ENCODE peak calls at places on chromosomes 12 and 14, in four cellular contexts. A is IMR-90, Z is H1, Q is H9. U is an unnamed sample.

GRCh38 chr12:104596128-104596799 is 139.5 kb downstream of the CHST11 start:
- DNase-seq in Q (no peak), Z (no peak), A (peak), U (no peak)

GRCh38 chr12:57765003-57765697 is 1.7 kb downstream of the CYP27B1 start:
- DNase-seq in Z (peak), Q (peak), A (peak), U (peak)

GRCh38 chr14:104333903-104334811 is 195.8 kb downstream of the KIF26A start:
- DNase-seq in A (no peak), Z (no peak), Q (no peak), U (no peak)

GRCh38 chr12:109702126-109702841 is 11.3 kb upstream of the FAM222A start:
- DNase-seq in A (no peak), Q (no peak), Z (no peak), U (no peak)

GRCh38 chr14:94473666-94474410 is 2.2 kb downstream of the SERPINA9 start:
- DNase-seq in A (no peak), Q (peak), Z (no peak), U (no peak)

GRCh38 chr12:121992059-121992879 is 29.4 kb upstream of the BCL7A start:
- DNase-seq in Z (no peak), A (peak), Q (no peak), U (no peak)

GRCh38 chr12:131132118-131132892 is 178.6 kb downstream of the ADGRD1 start:
- DNase-seq in Q (peak), A (peak), Z (peak), U (peak)

GRCh38 chr12:81284137-81284536 is 206.3 kb downstream of the ACSS3 start:
- DNase-seq in Q (peak), A (peak), Z (no peak), U (peak)

GRCh38 chr12:123231931-123232330 is 1.0 kb downstream of the MPHOSPH9 start:
- DNase-seq in A (no peak), Z (no peak), Q (no peak), U (no peak)

GRCh38 chr14:68979722-68980552 is 835 bp upstream of the ACTN1 start:
- DNase-seq in Q (peak), A (peak), Z (peak), U (peak)

GRCh38 chr14:99937475-99938244 is 127.6 kb upstream of the EVL start:
- DNase-seq in Z (no peak), A (no peak), Q (no peak), U (no peak)

GRCh38 chr14:102590667-102591099 is 1.8 kb upstream of the RCOR1 start:
- DNase-seq in Z (peak), A (peak), Q (peak), U (peak)

GRCh38 chr12:18752280-18752920 is 14.5 kb downstream of the CAPZA3 start:
- DNase-seq in Q (peak), A (peak), Z (no peak), U (peak)

GRCh38 chr12:3838065-3838464 is 35.1 kb downstream of the PARP11 start:
- DNase-seq in Z (no peak), A (no peak), Q (no peak), U (no peak)

GRCh38 chr12:3834774-3835173 is 38.4 kb downstream of the PARP11 start:
- DNase-seq in Z (no peak), A (no peak), Q (no peak), U (no peak)

GRCh38 chr12:3836641-3837040 is 36.6 kb downstream of the PARP11 start:
- DNase-seq in Q (no peak), A (no peak), Z (no peak), U (no peak)

GRCh38 chr12:3835914-3836313 is 37.3 kb downstream of the PARP11 start:
- DNase-seq in A (no peak), Z (no peak), Q (no peak), U (no peak)

DNA sequence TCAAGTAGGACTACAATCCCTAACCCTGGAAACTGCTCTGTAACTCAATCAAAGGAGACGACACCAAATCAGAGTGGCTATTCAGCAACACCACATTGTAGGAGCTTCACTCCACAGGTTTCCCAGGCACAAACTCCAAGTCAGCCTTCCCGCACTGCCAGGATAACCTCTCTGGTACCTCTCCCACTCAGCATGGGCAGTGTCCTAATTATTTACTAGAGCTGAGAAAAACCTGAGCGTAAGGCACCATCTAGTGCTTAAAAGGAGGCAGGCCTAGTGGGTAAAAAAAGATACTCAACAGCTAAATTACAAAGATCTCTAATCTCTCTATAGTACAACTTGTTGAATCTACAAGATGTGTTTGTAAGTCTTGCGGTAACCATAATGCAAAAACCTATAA is 36.1 kb downstream of the PARP11 start:
- DNase-seq in Z (no peak), A (no peak), Q (peak), U (peak)
- H3K18ac ChIP-seq in Z (no peak), A (no peak), Q (no peak), U (no peak)

DNA sequence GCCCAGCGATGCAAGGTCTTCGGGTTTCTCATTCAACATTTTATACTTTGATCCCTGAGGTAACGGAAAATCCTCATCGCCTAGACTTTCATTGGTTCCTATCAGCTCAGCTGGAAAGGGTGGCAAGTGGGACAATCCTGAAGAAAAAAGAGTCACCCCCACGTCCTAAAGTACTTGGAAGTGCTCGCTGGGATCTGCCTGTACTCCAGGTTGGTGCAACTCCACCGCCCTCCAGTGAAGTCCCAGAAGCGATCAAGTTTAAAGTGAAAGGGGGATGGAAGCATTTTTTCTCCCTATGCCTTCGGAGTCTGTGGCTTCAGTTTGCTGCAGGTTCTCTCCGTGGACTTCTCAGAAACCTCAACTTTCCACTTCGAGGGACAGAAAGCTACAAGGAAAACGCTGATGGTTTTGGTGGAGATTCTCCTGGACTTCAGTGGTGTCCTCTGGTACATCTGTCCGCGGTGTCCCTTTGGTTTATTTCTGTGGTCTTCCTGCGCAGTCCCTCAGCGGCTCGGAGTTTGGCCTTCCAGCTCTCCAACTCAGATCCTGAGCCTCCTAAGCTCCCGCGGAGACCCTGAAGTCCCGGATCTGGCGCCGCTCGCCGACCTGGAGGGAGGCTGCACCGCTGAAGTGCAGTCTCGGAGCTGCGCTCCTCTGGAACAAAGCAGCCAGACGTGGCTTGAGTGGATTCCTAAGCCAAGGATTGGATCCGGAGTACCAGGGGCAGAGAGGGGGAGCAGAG is 1.7 kb upstream of the LRFN5 start:
- DNase-seq in Z (no peak), Q (peak), A (peak), U (peak)
- H3K4me2 ChIP-seq in Z (peak), Q (peak), A (peak), U (peak)

GRCh38 chr14:55713496-55713895 is 133.5 kb downstream of the KTN1 start:
- DNase-seq in Z (no peak), Q (no peak), A (no peak), U (no peak)

GRCh38 chr14:55707365-55707804 is 127.4 kb downstream of the KTN1 start:
- DNase-seq in A (peak), Z (no peak), Q (no peak), U (peak)

GRCh38 chr14:55712505-55712904 is 132.5 kb downstream of the KTN1 start:
- DNase-seq in Q (no peak), A (no peak), Z (no peak), U (no peak)

GRCh38 chr14:55710506-55711041 is 130.6 kb downstream of the KTN1 start:
- DNase-seq in Z (no peak), A (no peak), Q (no peak), U (no peak)

GRCh38 chr14:55711171-55711811 is 131.3 kb downstream of the KTN1 start:
- DNase-seq in Z (no peak), A (peak), Q (no peak), U (no peak)
- H3K56ac ChIP-seq in Z (peak), A (no peak), Q (no peak), U (no peak)

DNA sequence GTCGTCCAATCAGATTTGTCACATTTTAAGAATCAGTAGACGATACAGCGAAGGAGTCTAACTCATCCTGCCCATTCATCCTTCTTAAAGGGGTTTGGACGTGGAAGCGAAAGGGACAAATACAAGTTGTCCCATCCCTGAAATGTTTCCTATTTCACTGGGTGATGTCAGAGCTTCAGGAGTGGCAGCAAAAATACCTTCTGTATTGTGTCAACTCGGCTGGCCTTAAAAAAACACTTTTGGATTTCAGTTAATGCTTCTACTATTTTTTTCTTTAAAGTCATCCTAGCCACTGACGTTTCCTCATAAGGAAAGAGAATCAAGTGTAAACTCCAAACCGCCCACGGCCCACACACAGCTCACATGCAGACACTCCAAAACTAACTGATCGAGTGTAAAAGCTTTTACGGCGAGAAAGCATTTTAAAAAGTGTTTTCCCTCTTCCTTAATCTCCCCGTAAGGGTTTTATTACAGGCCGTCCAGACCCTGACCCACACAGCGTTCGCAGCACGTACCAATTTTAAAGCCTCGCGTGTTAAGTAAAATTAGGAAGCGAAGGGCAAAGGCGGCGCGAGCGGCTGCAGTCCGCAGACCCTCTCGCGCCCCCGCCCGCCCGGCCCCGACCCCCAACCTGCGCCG is 593 bp downstream of the CFL2 start:
- DNase-seq in Z (no peak), Q (no peak), A (peak), U (peak)
- H3K18ac ChIP-seq in Z (no peak), Q (peak), A (peak), U (peak)

U was measured in mesendoderm.